ENCODE peak calls at places on chromosomes 13 and 19, in six cellular contexts. J is A549, M is AG10803, A is psoas muscle, I is AG08395, R is body of pancreas. W is an unnamed sample.

GRCh38 chr13:77300176-77301141 is 26.4 kb downstream of the MYCBP2 start:
- DNase-seq in A (no peak), J (peak), I (peak), R (no peak), M (peak), W (peak)

GRCh38 chr13:23679214-23679613 is 109.0 kb downstream of the TNFRSF19 start:
- DNase-seq in I (no peak), A (no peak), R (peak), M (peak), J (peak), W (no peak)

GRCh38 chr19:29559743-29560142 is 33.9 kb downstream of the VSTM2B start:
- DNase-seq in R (no peak), M (no peak), I (no peak), J (no peak), A (no peak), W (no peak)

GRCh38 chr13:23579072-23579885 is 9.1 kb downstream of the TNFRSF19 start:
- DNase-seq in J (peak), M (peak), R (peak), I (peak), A (peak), W (peak)

GRCh38 chr19:13463296-13463695 is 43.0 kb downstream of the CACNA1A start:
- DNase-seq in A (no peak), I (peak), M (peak), R (no peak), J (no peak), W (no peak)

GRCh38 chr19:5480427-5480836 is 25.2 kb downstream of the ZNRF4 start:
- DNase-seq in M (no peak), R (peak), I (peak), A (no peak), J (peak), W (peak)

GRCh38 chr13:83691966-83692365 is 190.3 kb downstream of the SLITRK1 start:
- DNase-seq in I (no peak), J (no peak), A (no peak), M (peak), R (no peak), W (no peak)

GRCh38 chr13:30660796-30661195 is 43.1 kb downstream of the USPL1 start:
- DNase-seq in A (no peak), I (no peak), M (no peak), J (no peak), R (no peak), W (no peak)

GRCh38 chr13:39023316-39023715 is 14.6 kb downstream of the PROSER1 start:
- DNase-seq in I (no peak), J (no peak), M (peak), R (no peak), A (no peak), W (no peak)

GRCh38 chr19:52270266-52270885 is 989 bp downstream of the ZNF766 start:
- DNase-seq in M (peak), I (peak), J (peak), A (no peak), R (peak), W (peak)

GRCh38 chr13:21039097-21039800 is 22.1 kb downstream of the LATS2 start:
- DNase-seq in A (no peak), R (no peak), I (no peak), J (no peak), M (no peak), W (peak)

GRCh38 chr13:91557328-91557727 is 158.9 kb downstream of the GPC5 start:
- DNase-seq in A (no peak), R (no peak), J (no peak), I (no peak), M (no peak), W (no peak)

GRCh38 chr13:66265446-66265845 is 964.7 kb downstream of the PCDH9 start:
- DNase-seq in I (no peak), A (no peak), M (no peak), R (no peak), J (no peak), W (no peak)

GRCh38 chr13:111460548-111461444 is 140.4 kb downstream of the TEX29 start:
- DNase-seq in J (peak), I (peak), A (no peak), M (peak), R (peak), W (no peak)

GRCh38 chr19:28500982-28501633 is 711.8 kb downstream of the UQCRFS1 start:
- DNase-seq in M (no peak), R (no peak), I (no peak), J (no peak), A (no peak), W (peak)

GRCh38 chr13:99303863-99304521 is 3.2 kb downstream of the GPR183 start:
- DNase-seq in J (no peak), A (no peak), M (no peak), R (peak), I (no peak), W (no peak)

GRCh38 chr13:74171621-74172020 is 37.4 kb upstream of the KLF12 start:
- DNase-seq in R (no peak), M (no peak), A (no peak), I (no peak), J (no peak), W (no peak)

GRCh38 chr13:39565036-39565949 is 37.7 kb downstream of the LHFPL6 start:
- DNase-seq in I (peak), A (no peak), R (no peak), M (peak), J (peak), W (no peak)

GRCh38 chr13:77611068-77611467 is 75.6 kb downstream of the SCEL start:
- DNase-seq in R (no peak), I (no peak), J (no peak), M (no peak), A (no peak), W (no peak)

W was measured in HL-60.